ENCODE peak calls at places on chromosomes 7 and 10, in five cellular contexts. Z is dorsolateral prefrontal cortex, S is psoas muscle, H is spleen, D is prostate gland. G is an unnamed sample.
A peak's percentile ranks its signal among the peaks of the same experiment; 100 is the strongest.

GRCh38 chr7:86926732-86927131 is 132.7 kb downstream of the ELAPOR2 start:
- DNase-seq in H (no peak), Z (no peak), D (no peak), S (no peak), G (peak; percentile 71)

GRCh38 chr7:157564518-157565177 is 227.8 kb downstream of the DNAJB6 start:
- DNase-seq in S (no peak), H (peak; percentile 37), D (no peak), Z (no peak), G (no peak)

GRCh38 chr7:90717286-90718060 is 121.4 kb downstream of the CDK14 start:
- DNase-seq in S (no peak), Z (no peak), D (peak; percentile 50), H (no peak), G (no peak)

GRCh38 chr7:101940830-101941229 is 123.4 kb downstream of the CUX1 start:
- DNase-seq in D (peak; percentile 70), H (no peak), Z (no peak), S (no peak), G (peak; percentile 89)

GRCh38 chr10:70481105-70481504 is 2.5 kb downstream of the PALD1 start:
- DNase-seq in H (no peak), Z (no peak), S (no peak), D (no peak), G (no peak)

GRCh38 chr7:152571031-152571430 is 104.9 kb downstream of the XRCC2 start:
- DNase-seq in Z (no peak), H (peak; percentile 34), S (no peak), D (no peak), G (no peak)

GRCh38 chr10:93397020-93397419 is 85.1 kb downstream of the MYOF start:
- DNase-seq in D (no peak), H (no peak), S (no peak), Z (no peak), G (no peak)

GRCh38 chr10:3538850-3539531 is 246.0 kb downstream of the KLF6 start:
- DNase-seq in D (peak; percentile 30), S (no peak), H (no peak), Z (no peak), G (peak; percentile 59)

GRCh38 chr7:85750454-85750949 is 563.6 kb upstream of the SEMA3D start:
- DNase-seq in Z (no peak), H (no peak), S (no peak), D (no peak), G (peak; percentile 88)

GRCh38 chr10:106557951-106558733 is 606.4 kb downstream of the SORCS1 start:
- DNase-seq in D (no peak), H (no peak), Z (no peak), S (no peak), G (no peak)

GRCh38 chr7:145156834-145157233 is 321.0 kb upstream of the TPK1 start:
- DNase-seq in Z (no peak), H (no peak), D (no peak), S (no peak), G (no peak)

GRCh38 chr7:102165136-102165535 is 121.5 kb upstream of the SH2B2 start:
- DNase-seq in D (no peak), H (no peak), S (no peak), Z (no peak), G (no peak)

GRCh38 chr10:58868736-58869435 is 307.6 kb upstream of the PHYHIPL start:
- DNase-seq in S (no peak), Z (no peak), D (no peak), H (no peak), G (no peak)

GRCh38 chr10:71268247-71268691 is 50.8 kb upstream of the SLC29A3 start:
- DNase-seq in D (no peak), Z (peak; percentile 60), S (no peak), H (no peak), G (peak; percentile 85)

GRCh38 chr7:30247546-30248386 is 36.6 kb upstream of the ZNRF2 start:
- DNase-seq in H (no peak), Z (no peak), S (no peak), D (no peak), G (no peak)

GRCh38 chr10:109018892-109019507 is 904.3 kb downstream of the XPNPEP1 start:
- DNase-seq in D (no peak), Z (no peak), S (no peak), H (no peak), G (no peak)

GRCh38 chr10:86282664-86283465 is 83.7 kb downstream of the GRID1 start:
- DNase-seq in S (no peak), Z (peak; percentile 6), H (peak; percentile 49), D (no peak), G (peak; percentile 29)

GRCh38 chr7:112173214-112173905 is 32.8 kb downstream of the DOCK4 start:
- DNase-seq in S (no peak), D (no peak), H (no peak), Z (no peak), G (no peak)

GRCh38 chr10:93746844-93747284 is 10.9 kb upstream of the LGI1 start:
- DNase-seq in H (no peak), D (no peak), Z (no peak), S (no peak), G (peak; percentile 93)

GRCh38 chr7:140209866-140210609 is 33.3 kb upstream of the KDM7A start:
- DNase-seq in S (no peak), D (no peak), Z (no peak), H (peak; percentile 91), G (no peak)

GRCh38 chr7:106659963-106660861 is 746 bp downstream of the CCDC71L start:
- DNase-seq in H (peak; percentile 97), S (peak; percentile 88), Z (peak; percentile 41), D (peak; percentile 55), G (peak; percentile 97)

GRCh38 chr7:147153571-147153970 is 1037.0 kb downstream of the CNTNAP2 start:
- DNase-seq in S (no peak), Z (no peak), H (no peak), D (no peak), G (no peak)

GRCh38 chr10:131034451-131034850 is 277.1 kb downstream of the TCERG1L start:
- DNase-seq in H (no peak), D (no peak), S (no peak), Z (no peak), G (no peak)

GRCh38 chr7:47681241-47681810 is 99.4 kb upstream of the TNS3 start:
- DNase-seq in Z (no peak), D (no peak), H (no peak), S (no peak), G (peak; percentile 60)

GRCh38 chr7:69564454-69565417 is 33.5 kb upstream of the AUTS2 start:
- DNase-seq in D (peak; percentile 4), H (no peak), S (no peak), Z (peak; percentile 45), G (no peak)

GRCh38 chr7:50730459-50731400 is 52.0 kb downstream of the GRB10 start:
- DNase-seq in Z (no peak), D (no peak), S (no peak), H (peak; percentile 69), G (no peak)

GRCh38 chr7:151487246-151487645 is 32.4 kb downstream of the RHEB start:
- DNase-seq in H (no peak), D (no peak), Z (no peak), S (no peak), G (no peak)

GRCh38 chr10:566241-566885 is 123.1 kb downstream of the DIP2C start:
- DNase-seq in H (no peak), Z (no peak), S (no peak), D (no peak), G (peak; percentile 36)

GRCh38 chr7:50273301-50273700 is 31.2 kb upstream of the IKZF1 start:
- DNase-seq in S (no peak), Z (no peak), D (no peak), H (no peak), G (no peak)

GRCh38 chr7:2982831-2983230 is 60.8 kb downstream of the CARD11 start:
- DNase-seq in S (no peak), D (no peak), H (peak; percentile 90), Z (no peak), G (no peak)

GRCh38 chr10:124632566-124632965 is 111.6 kb downstream of the FAM53B start:
- DNase-seq in Z (no peak), S (no peak), D (peak; percentile 50), H (peak; percentile 64), G (no peak)
- H3K27ac ChIP-seq in Z (peak overlapping the region; percentile 83), S (peak overlapping the region; percentile 72), D (peak overlapping the region; percentile 52), H (peak overlapping the region; percentile 62), G (no peak overlapping the region)

DNA sequence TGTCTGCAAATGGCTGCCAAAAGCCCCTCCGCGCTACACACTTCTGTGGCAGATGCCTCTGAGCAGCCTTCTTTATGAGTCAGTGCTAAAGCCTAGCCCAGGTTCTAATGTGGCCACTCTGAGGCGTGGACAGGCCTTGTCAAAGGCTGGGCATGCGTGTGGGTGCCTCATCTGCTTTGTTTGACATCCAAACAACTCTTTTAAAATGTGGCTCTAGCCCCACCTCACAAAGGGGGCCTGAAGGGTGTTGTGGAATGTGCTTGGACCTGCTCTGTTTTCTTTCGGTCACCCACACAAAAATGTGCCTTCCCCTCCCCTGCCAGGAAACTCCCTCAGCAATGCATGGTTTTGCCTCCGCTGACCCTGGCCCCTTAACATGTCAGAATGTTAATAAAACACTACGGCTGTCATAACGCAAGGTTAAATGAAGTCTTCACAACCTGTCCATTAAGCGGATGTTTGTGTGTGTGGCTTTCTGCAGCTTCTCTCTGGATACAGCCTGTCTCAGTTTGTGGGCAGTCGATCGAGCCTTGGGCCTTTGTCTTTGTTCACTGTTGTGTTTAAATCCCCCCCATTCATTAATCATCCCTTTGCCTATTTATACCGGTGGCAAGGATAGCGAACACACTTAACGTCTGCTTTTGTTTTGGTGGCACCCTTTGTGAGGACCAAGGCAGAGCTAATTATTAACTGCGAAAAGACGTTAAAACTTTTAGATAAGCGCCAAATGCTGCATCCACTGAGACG is 718.9 kb downstream of the LRMDA start:
- DNase-seq in H (no peak), S (no peak), Z (no peak), D (peak; percentile 36), G (peak; percentile 68)
- H3K4me3 ChIP-seq in H (no peak overlapping the region), S (no peak overlapping the region), Z (no peak overlapping the region), D (no peak overlapping the region), G (peak overlapping the region; percentile 32)

GRCh38 chr7:105027176-105027853 is 13.3 kb downstream of the KMT2E start:
- DNase-seq in H (no peak), D (no peak), Z (no peak), S (no peak), G (no peak)

GRCh38 chr7:105028004-105028403 is 14.0 kb downstream of the KMT2E start:
- DNase-seq in Z (no peak), H (no peak), D (no peak), S (no peak), G (no peak)

GRCh38 chr7:105026750-105027149 is 12.7 kb downstream of the KMT2E start:
- DNase-seq in D (no peak), H (no peak), S (no peak), Z (no peak), G (no peak)

GRCh38 chr7:105022458-105022857 is 8.5 kb downstream of the KMT2E start:
- DNase-seq in S (no peak), Z (no peak), D (no peak), H (no peak), G (no peak)

DNA sequence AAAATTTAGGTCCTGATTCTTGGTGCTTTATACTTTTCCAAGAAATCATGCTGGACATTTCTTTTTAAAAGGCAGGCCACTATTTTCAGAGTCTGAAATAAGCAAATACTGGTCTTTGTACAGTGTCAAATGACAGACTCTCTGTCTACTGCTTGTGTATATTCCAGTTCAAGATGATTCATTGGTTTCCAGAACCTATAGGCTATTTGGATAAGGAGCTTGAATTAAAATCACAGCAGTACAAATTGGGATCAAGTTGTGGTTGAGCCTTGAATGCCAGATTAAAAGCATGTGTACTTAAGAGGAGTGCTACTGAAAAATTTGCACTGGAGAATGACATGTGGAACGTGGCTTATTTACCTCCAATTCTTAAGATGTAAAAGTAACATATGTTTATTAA is 10.7 kb downstream of the KMT2E start:
- DNase-seq in D (no peak), S (no peak), H (no peak), Z (no peak), G (no peak)
- H3K27ac ChIP-seq in D (no peak overlapping the region), S (peak overlapping the region; percentile 54), H (no peak overlapping the region), Z (no peak overlapping the region), G (no peak overlapping the region)

GRCh38 chr7:923108-924041 is 31.1 kb downstream of the ADAP1 start:
- DNase-seq in S (peak; percentile 78), D (no peak), H (peak; percentile 96), Z (peak; percentile 34), G (peak; percentile 79)
- H3K4me3 ChIP-seq in S (peak overlapping the region; percentile 11), D (no peak overlapping the region), H (peak overlapping the region; percentile 36), Z (no peak overlapping the region), G (no peak overlapping the region)

G was measured in endodermal cell.